ENCODE peak calls at places on chromosome 2, in four cellular contexts. C, J, T and N are unnamed samples.

GRCh38 chr2:118058979-118059378 is 29.3 kb upstream of the INSIG2 start:
- DNase-seq in C (no peak), J (no peak), T (no peak), N (no peak)

GRCh38 chr2:11829324-11829946 is 83.0 kb downstream of the LPIN1 start:
- DNase-seq in C (no peak), J (peak; percentile 78), T (no peak), N (peak; percentile 43)

GRCh38 chr2:53559302-53559967 is 208.2 kb upstream of the CHAC2 start:
- DNase-seq in C (no peak), J (no peak), T (no peak), N (no peak)

GRCh38 chr2:145096582-145096981 is 576.7 kb upstream of the ZEB2 start:
- DNase-seq in C (no peak), J (no peak), T (no peak), N (no peak)

GRCh38 chr2:160325413-160325812 is 125.3 kb upstream of the ITGB6 start:
- DNase-seq in C (no peak), J (no peak), T (no peak), N (no peak)

GRCh38 chr2:31889044-31889443 is 121.8 kb downstream of the MEMO1 start:
- DNase-seq in C (no peak), J (no peak), T (no peak), N (no peak)

GRCh38 chr2:73284296-73285161 is at the start of gene FBXO41:
- DNase-seq in C (no peak), J (peak; percentile 48), T (no peak), N (peak; percentile 32)

GRCh38 chr2:158618859-158619490 is 162.2 kb downstream of the PKP4 start:
- DNase-seq in C (no peak), J (no peak), T (no peak), N (no peak)

GRCh38 chr2:198065327-198065726 is 260.9 kb downstream of the PLCL1 start:
- DNase-seq in C (no peak), J (no peak), T (no peak), N (no peak)

GRCh38 chr2:138514173-138514572 is 12.6 kb downstream of the SPOPL start:
- DNase-seq in C (no peak), J (no peak), T (no peak), N (no peak)

GRCh38 chr2:8319219-8319618 is 362.6 kb upstream of the ID2 start:
- DNase-seq in C (no peak), J (no peak), T (no peak), N (no peak)

GRCh38 chr2:16756831-16757644 is 91.4 kb upstream of the CYRIA start:
- DNase-seq in C (peak; percentile 87), J (peak; percentile 70), T (peak; percentile 64), N (peak; percentile 76)

GRCh38 chr2:237677951-237678481 is 50.6 kb downstream of the LRRFIP1 start:
- DNase-seq in C (no peak), J (no peak), T (no peak), N (no peak)

GRCh38 chr2:239544141-239544800 is 143.5 kb upstream of the HDAC4 start:
- DNase-seq in C (no peak), J (no peak), T (no peak), N (no peak)

GRCh38 chr2:9002637-9003365 is 683 bp downstream of the MBOAT2 start:
- DNase-seq in C (no peak), J (peak; percentile 24), T (peak; percentile 34), N (peak; percentile 16)

GRCh38 chr2:237064203-237065061 is 21.3 kb upstream of the COPS8 start:
- DNase-seq in C (no peak), J (no peak), T (no peak), N (no peak)

GRCh38 chr2:235868224-235868623 is 300.0 kb downstream of the GBX2 start:
- DNase-seq in C (no peak), J (no peak), T (no peak), N (no peak)

GRCh38 chr2:140695163-140695562 is 1435.7 kb downstream of the LRP1B start:
- DNase-seq in C (no peak), J (no peak), T (no peak), N (no peak)

GRCh38 chr2:237900891-237901831 is 41.7 kb downstream of the RAMP1 start:
- DNase-seq in C (no peak), J (no peak), T (no peak), N (no peak)

GRCh38 chr2:61055557-61055956 is 10.1 kb upstream of the SANBR start:
- DNase-seq in C (no peak), J (no peak), T (no peak), N (no peak)

GRCh38 chr2:65309699-65310098 is 82.1 kb downstream of the ACTR2 start:
- DNase-seq in C (no peak), J (no peak), T (no peak), N (no peak)
- TF ChIP-seq CTCF in C (no peak), J (no peak), T (no peak), N (no peak)

GRCh38 chr2:241804326-241805276 is 4.4 kb upstream of the NEU4 start:
- DNase-seq in C (no peak), J (peak; percentile 24), T (no peak), N (no peak)
- TF ChIP-seq CTCF in C (no peak), J (no peak), T (no peak), N (no peak)

GRCh38 chr2:54760310-54760709 is 36.8 kb downstream of the EML6 start:
- DNase-seq in C (no peak), J (no peak), T (no peak), N (no peak)

GRCh38 chr2:54768772-54769428 is 45.4 kb downstream of the EML6 start:
- DNase-seq in C (no peak), J (no peak), T (no peak), N (no peak)

GRCh38 chr2:54767921-54768320 is 44.5 kb downstream of the EML6 start:
- DNase-seq in C (no peak), J (no peak), T (no peak), N (no peak)

GRCh38 chr2:54763636-54764291 is 40.3 kb downstream of the EML6 start:
- DNase-seq in C (no peak), J (no peak), T (no peak), N (no peak)
- TF ChIP-seq CTCF in C (no peak), J (no peak), T (no peak), N (peak; percentile 28)

DNA sequence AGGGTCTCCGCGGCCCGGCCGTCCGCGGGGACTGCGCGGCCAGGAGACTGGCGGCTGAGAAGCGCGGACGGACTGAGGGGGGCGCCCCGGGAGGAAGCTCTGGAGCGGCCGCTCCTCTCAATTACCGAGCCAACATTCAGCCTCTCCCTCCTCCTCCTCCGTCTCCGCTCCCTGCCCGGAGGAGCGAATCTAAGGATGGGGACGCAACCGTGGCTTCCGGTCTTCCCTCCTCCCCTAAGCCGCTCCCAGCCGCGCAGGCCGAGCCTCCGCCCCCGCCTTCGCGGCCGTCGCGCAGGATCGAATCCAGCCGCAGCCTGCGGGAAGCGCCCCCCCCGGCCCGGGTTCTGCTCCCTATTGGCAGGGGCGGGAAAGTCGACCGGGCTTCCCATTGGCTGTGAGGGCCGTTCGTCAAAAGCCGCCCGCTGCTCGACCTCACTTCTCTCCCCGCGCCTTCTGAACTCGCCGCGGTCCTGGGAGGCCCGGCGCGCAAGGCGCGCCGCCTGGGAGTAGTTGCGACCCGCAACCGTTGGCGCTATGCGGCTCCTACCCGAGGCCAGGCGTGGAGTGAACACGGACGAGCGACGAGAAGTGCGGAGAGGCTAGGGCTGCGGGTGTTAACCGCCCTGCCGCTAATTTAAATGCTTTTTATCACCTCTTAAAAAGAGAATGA is at the start of gene HNRNPLL:
- DNase-seq in C (peak; percentile 100), J (peak; percentile 99), T (peak; percentile 99), N (peak; percentile 98)
- TF ChIP-seq CTCF in C (no peak), J (no peak), T (no peak), N (no peak)

DNA sequence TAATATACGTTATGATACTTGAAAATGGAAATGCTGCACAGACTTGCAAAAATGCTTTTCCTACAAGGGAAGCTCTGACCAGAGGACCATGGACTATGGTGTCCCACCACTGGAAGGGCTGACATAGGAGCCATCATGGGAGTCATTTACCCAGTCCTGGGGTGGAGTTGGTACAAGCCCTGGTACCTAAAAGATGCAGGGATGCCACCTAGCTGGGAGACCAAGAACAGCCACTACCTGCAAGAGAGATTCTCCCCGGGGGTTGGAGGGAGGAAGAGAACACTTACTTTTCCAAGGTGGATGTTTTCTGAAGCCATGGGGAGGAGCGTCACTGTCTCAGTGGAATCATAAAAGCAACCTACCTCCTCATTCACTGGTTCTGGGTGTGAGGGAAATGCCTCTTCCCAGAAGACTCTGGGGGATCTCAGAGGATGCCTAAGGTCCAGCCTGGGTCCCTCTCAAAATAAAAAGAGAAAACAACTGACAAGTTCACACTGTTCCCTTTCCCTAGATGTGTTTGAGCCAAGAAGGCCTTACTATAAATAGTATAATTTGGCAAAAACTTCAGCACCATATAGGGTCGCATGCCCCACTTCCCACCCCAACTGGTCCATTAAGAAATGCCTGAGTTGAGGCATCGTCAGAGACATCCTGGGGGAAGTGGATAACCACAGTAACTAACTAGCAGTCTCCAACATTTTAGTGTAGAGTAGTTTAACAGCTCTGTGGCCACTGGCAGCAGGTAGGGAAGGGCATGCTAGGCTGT is 39.9 kb downstream of the REEP1 start:
- DNase-seq in C (no peak), J (no peak), T (no peak), N (no peak)
- TF ChIP-seq CTCF in C (no peak), J (no peak), T (no peak), N (no peak)

GRCh38 chr2:67272195-67272594 is 124.9 kb upstream of the ETAA1 start:
- DNase-seq in C (no peak), J (no peak), T (no peak), N (no peak)

GRCh38 chr2:67277450-67277849 is 119.7 kb upstream of the ETAA1 start:
- DNase-seq in C (no peak), J (peak; percentile 23), T (no peak), N (no peak)
- TF ChIP-seq CTCF in C (no peak), J (no peak), T (no peak), N (no peak)

DNA sequence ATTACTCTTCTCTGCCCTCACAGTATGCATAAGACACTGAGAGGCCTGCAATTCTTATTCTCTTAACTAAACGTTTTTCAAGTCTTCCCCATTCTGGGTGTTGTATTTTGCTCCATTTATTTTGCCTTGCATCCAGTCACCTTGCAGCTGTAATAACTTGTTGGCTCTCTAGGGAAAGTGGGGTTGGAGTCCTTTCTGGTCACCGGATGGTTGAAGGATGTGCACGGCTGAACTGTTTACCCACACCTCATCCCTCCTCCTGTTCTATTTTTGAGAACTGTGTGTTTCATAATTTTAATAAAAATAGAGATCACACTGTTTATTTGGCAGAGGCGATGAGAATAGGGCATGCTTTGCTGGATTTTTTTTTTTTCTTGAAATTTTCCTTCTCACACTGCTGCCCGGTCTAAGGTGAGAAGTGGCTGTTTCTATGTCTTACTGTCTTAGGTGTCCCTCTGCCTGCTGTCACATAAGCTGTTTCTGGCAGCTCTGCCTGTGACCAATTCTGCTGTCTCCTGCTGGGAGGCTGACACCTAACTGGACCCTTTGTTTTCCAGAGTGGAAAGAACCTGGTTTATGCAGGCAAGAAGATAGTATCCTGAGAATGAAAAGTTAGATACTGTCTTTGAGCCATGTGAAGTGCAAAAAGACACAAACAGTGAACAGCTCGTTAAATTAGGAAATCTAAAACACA is 342.6 kb downstream of the DPP10 start:
- DNase-seq in C (no peak), J (no peak), T (no peak), N (no peak)
- TF ChIP-seq CTCF in C (no peak), J (no peak), T (no peak), N (no peak)

GRCh38 chr2:20666364-20667150 is at the start of gene GDF7:
- DNase-seq in C (no peak), J (peak; percentile 64), T (no peak), N (no peak)
- TF ChIP-seq CTCF in C (peak; percentile 69), J (peak; percentile 7), T (peak; percentile 38), N (peak; percentile 51)

GRCh38 chr2:168084267-168084781 is 163.1 kb downstream of the STK39 start:
- DNase-seq in C (no peak), J (no peak), T (no peak), N (no peak)
- TF ChIP-seq CTCF in C (peak; percentile 37), J (no peak), T (no peak), N (no peak)